ENCODE peak calls at places on chromosomes 2 and 18, in six cellular contexts. P, N, K, O, V and Y are unnamed samples.
A peak's percentile ranks its signal among the peaks of the same experiment; 100 is the strongest.

GRCh38 chr2:54809814-54810213 is 86.4 kb downstream of the EML6 start:
- DNase-seq in N (no peak), O (no peak), K (no peak), V (peak; percentile 29), P (no peak), Y (no peak)

GRCh38 chr2:219452361-219453317 is 18.0 kb downstream of the SPEG start:
- DNase-seq in O (no peak), V (peak; percentile 44), K (peak; percentile 96), N (peak; percentile 80), P (peak; percentile 78), Y (no peak)

GRCh38 chr2:70830333-70830732 is 5.3 kb downstream of the CD207 start:
- DNase-seq in V (no peak), K (peak; percentile 22), P (no peak), O (no peak), N (peak; percentile 26), Y (no peak)

GRCh38 chr2:60508307-60508706 is 45.1 kb downstream of the BCL11A start:
- DNase-seq in O (no peak), P (no peak), K (no peak), N (no peak), V (no peak), Y (no peak)

GRCh38 chr2:233081232-233081730 is 21.1 kb downstream of the INPP5D start:
- DNase-seq in V (no peak), P (no peak), K (no peak), N (no peak), O (no peak), Y (no peak)

GRCh38 chr2:2547911-2548310 is 216.8 kb upstream of the MYT1L start:
- DNase-seq in N (no peak), V (no peak), K (no peak), O (no peak), P (no peak), Y (no peak)

GRCh38 chr2:47187124-47187523 is 32.0 kb upstream of the STPG4 start:
- DNase-seq in P (no peak), N (no peak), V (no peak), O (no peak), K (no peak), Y (peak; percentile 87)

GRCh38 chr18:3579701-3580100 is 129.7 kb downstream of the TGIF1 start:
- DNase-seq in K (peak; percentile 90), V (no peak), P (no peak), N (no peak), O (no peak), Y (no peak)

GRCh38 chr2:54635554-54636152 is 87.8 kb upstream of the EML6 start:
- DNase-seq in N (no peak), P (no peak), K (peak; percentile 51), O (no peak), V (no peak), Y (no peak)

GRCh38 chr2:135694711-135695110 is 46.9 kb upstream of the UBXN4 start:
- DNase-seq in P (no peak), K (peak; percentile 51), V (no peak), N (no peak), O (no peak), Y (no peak)

GRCh38 chr18:55774505-55774904 is 186.5 kb upstream of the TCF4 start:
- DNase-seq in K (no peak), O (no peak), P (no peak), N (no peak), V (no peak), Y (no peak)

GRCh38 chr2:163419000-163419575 is 316.7 kb downstream of the FIGN start:
- DNase-seq in K (no peak), V (no peak), O (no peak), N (no peak), P (no peak), Y (no peak)

GRCh38 chr2:206084468-206084869 is 1.5 kb downstream of the INO80D start:
- DNase-seq in O (peak; percentile 36), N (peak; percentile 58), P (peak; percentile 67), V (peak; percentile 85), K (peak; percentile 71), Y (peak; percentile 56)

GRCh38 chr2:11391941-11392266 is 47.5 kb upstream of the ROCK2 start:
- DNase-seq in K (no peak), N (no peak), O (no peak), P (no peak), V (no peak), Y (no peak)

GRCh38 chr2:56749152-56749752 is 565.5 kb downstream of the CCDC85A start:
- DNase-seq in N (peak; percentile 48), V (peak; percentile 48), K (peak; percentile 64), P (no peak), O (no peak), Y (no peak)

GRCh38 chr2:148122788-148123187 is 101.9 kb downstream of the MBD5 start:
- DNase-seq in P (no peak), N (no peak), V (no peak), K (no peak), O (no peak), Y (no peak)

GRCh38 chr2:219422944-219423534 is 4.9 kb downstream of the DES start:
- DNase-seq in K (no peak), P (no peak), V (no peak), O (no peak), N (no peak), Y (no peak)

GRCh38 chr18:3526421-3527354 is 76.7 kb downstream of the TGIF1 start:
- DNase-seq in P (no peak), N (peak; percentile 34), V (no peak), O (no peak), K (peak; percentile 79), Y (peak; percentile 62)

GRCh38 chr18:57188851-57189565 is 42.1 kb downstream of the BOD1L2 start:
- DNase-seq in K (no peak), P (no peak), N (no peak), V (no peak), O (no peak), Y (no peak)

GRCh38 chr18:5746844-5747243 is 148.5 kb downstream of the TMEM200C start:
- DNase-seq in V (no peak), O (no peak), N (peak; percentile 29), K (no peak), P (no peak), Y (no peak)

GRCh38 chr2:21220930-21221329 is 97.2 kb downstream of the TDRD15 start:
- DNase-seq in N (no peak), O (peak; percentile 25), V (no peak), K (peak; percentile 2), P (no peak), Y (no peak)

DNA sequence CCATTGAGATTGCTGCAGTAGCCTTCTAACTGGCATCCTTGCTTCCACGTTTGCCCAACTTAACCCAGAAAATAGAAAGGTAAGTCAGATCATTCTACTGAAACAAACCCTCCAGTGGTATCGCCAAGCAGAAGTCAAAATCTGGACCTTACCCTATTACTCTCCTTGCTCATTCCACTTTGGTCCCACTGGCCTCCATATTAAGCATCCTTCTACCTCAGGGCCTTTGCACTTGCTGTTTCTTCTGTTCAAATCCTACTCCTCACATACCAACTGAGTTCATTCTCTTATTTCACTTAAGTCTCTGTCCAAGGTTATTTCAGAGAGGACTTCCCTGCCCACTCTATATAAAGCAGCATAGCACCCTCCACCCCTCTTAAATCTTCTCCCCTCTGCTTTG is 84.5 kb downstream of the SPRED2 start:
- DNase-seq in P (no peak), V (no peak), O (no peak), K (no peak), N (no peak), Y (no peak)
- TF ChIP-seq CTCF in P (no peak), V (no peak), O (no peak), K (no peak), N (no peak), Y (no peak)

GRCh38 chr18:46050268-46050667 is 21.8 kb downstream of the PSTPIP2 start:
- DNase-seq in O (no peak), K (no peak), P (no peak), N (no peak), V (no peak), Y (no peak)

GRCh38 chr18:46055841-46056240 is 16.2 kb downstream of the PSTPIP2 start:
- DNase-seq in P (no peak), N (no peak), V (no peak), O (no peak), K (no peak), Y (no peak)

GRCh38 chr18:46051731-46052461 is 20.2 kb downstream of the PSTPIP2 start:
- DNase-seq in N (peak; percentile 78), K (peak; percentile 83), O (peak; percentile 53), P (no peak), V (peak; percentile 37), Y (no peak)

GRCh38 chr18:46053368-46054095 is 18.5 kb downstream of the PSTPIP2 start:
- DNase-seq in V (no peak), N (no peak), K (no peak), O (no peak), P (no peak), Y (no peak)

GRCh38 chr18:46054956-46055831 is 16.9 kb downstream of the PSTPIP2 start:
- DNase-seq in P (no peak), O (no peak), V (no peak), N (no peak), K (peak; percentile 20), Y (no peak)
- H3K4me3 ChIP-seq in P (no peak overlapping the region), O (no peak overlapping the region), V (no peak overlapping the region), N (no peak overlapping the region), K (no peak overlapping the region), Y (no peak overlapping the region)

DNA sequence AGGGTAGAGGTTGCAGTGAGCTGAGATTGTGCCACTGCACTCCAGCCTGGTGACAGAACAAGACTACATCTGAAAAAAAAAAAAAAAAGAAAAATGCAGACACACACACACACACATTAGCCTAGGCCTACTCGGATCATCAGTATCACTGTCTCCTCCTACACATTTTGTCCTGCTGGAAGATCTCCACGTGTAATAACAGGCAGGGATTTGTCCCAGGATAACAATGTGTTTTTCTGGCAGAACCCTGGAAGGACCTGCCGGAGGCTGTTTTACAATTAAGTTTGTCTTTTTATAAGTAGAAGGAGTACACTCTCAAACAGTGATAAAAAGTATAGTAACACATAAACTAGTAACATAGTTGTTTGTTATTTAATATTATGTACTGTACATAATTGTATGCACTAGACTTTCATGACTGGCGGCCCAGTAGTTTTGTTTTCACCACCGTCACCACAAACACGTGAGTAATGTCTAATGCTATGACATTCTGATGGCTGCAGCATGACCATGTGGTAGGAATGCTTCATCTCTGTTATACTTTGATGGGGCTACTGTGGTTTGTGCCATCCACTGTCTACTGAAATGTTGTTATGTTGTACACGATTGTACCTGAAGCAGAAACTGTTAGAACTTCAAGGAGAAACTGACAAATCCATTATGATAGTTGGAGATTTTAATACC is 130.6 kb downstream of the ATP9B start:
- DNase-seq in P (no peak), N (no peak), K (peak; percentile 30), V (no peak), O (no peak), Y (no peak)
- TF ChIP-seq CTCF in P (no peak), N (no peak), K (no peak), V (no peak), O (no peak), Y (no peak)

DNA sequence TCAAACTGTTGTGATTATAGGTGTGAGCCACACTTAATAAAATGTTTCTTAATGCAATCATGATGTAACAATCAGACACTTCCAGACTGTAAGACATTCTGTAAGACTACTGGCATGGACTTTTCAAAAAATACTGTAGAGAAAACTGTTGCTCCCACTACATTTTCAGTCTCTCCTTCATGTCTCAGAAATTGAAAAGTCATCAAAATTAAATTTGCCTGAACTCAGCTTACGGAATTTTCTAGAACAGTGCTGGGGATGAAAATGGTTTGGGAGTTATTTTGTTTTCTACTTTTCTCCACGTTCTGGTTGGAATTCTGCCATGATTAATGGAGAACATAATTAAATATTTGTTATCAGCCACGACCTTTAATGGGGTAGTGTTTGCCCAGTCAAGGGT is 26.8 kb upstream of the TACR1 start:
- DNase-seq in N (no peak), P (no peak), O (no peak), V (no peak), K (no peak), Y (no peak)
- H3K4me3 ChIP-seq in N (no peak overlapping the region), P (no peak overlapping the region), O (no peak overlapping the region), V (no peak overlapping the region), K (no peak overlapping the region), Y (no peak overlapping the region)